ENCODE peak calls at places on chromosome 16, in six cellular contexts. J is esophagus squamous epithelium, I is HCT116, E is trophoblast cell, S is Caco-2, M is right lobe of liver. H is an unnamed sample. For H3K36me3 and H3K27me3, the result is how much of the 10 kb centered on the place peaks cover.

GRCh38 chr16:11682655-11683096 is 14.4 kb downstream of the SNN start:
- DNase-seq in I (no peak), E (peak), J (no peak), M (no peak), S (no peak), H (no peak)

GRCh38 chr16:14111713-14112538 is 40.8 kb downstream of the MRTFB start:
- DNase-seq in I (no peak), J (no peak), E (no peak), M (peak), S (no peak), H (no peak)

GRCh38 chr16:71230122-71230845 is at the start of gene HYDIN:
- DNase-seq in E (peak), I (no peak), M (peak), J (no peak), S (peak), H (peak)

GRCh38 chr16:68526143-68526781 is 12.8 kb upstream of the ZFP90 start:
- DNase-seq in E (no peak), I (no peak), M (no peak), J (no peak), S (no peak), H (no peak)

GRCh38 chr16:17302213-17302612 is 168.5 kb downstream of the XYLT1 start:
- DNase-seq in I (no peak), J (no peak), S (no peak), M (no peak), E (no peak), H (no peak)

GRCh38 chr16:13076878-13077277 is 175.5 kb downstream of the SHISA9 start:
- DNase-seq in I (no peak), E (no peak), S (no peak), M (no peak), J (no peak), H (no peak)

GRCh38 chr16:31386157-31386984 is 6.8 kb upstream of the ITGAD start:
- DNase-seq in J (no peak), S (no peak), I (peak), M (no peak), E (peak), H (peak)

GRCh38 chr16:4513881-4514280 is 24.7 kb downstream of the CDIP1 start:
- DNase-seq in E (no peak), I (no peak), J (no peak), M (no peak), S (no peak), H (peak)

GRCh38 chr16:65002265-65002664 is 119.6 kb downstream of the CDH11 start:
- DNase-seq in E (no peak), I (no peak), J (no peak), S (no peak), M (no peak), H (no peak)

GRCh38 chr16:56357291-56357764 is 68.0 kb downstream of the AMFR start:
- DNase-seq in M (peak), J (no peak), E (no peak), S (no peak), I (no peak), H (peak)

GRCh38 chr16:66953462-66954096 is 7.5 kb upstream of the CES3 start:
- DNase-seq in J (no peak), S (peak), M (no peak), E (no peak), I (no peak), H (no peak)

GRCh38 chr16:73433493-73434307 is 385.8 kb upstream of the ZFHX3 start:
- DNase-seq in E (no peak), J (no peak), M (no peak), S (no peak), I (no peak), H (no peak)

GRCh38 chr16:11349599-11350276 is 4.5 kb downstream of the RMI2 start:
- DNase-seq in J (no peak), S (no peak), M (peak), I (no peak), E (no peak), H (peak)

GRCh38 chr16:73071131-73071940 is 23.4 kb upstream of the ZFHX3 start:
- DNase-seq in I (no peak), E (no peak), J (no peak), S (no peak), M (peak), H (peak)

GRCh38 chr16:11619327-11619851 is 32.7 kb upstream of the LITAF start:
- DNase-seq in E (peak), M (peak), J (no peak), I (no peak), S (no peak), H (no peak)

GRCh38 chr16:24010440-24011089 is 174.8 kb downstream of the PRKCB start:
- DNase-seq in M (peak), E (peak), I (peak), S (peak), J (peak), H (peak)

GRCh38 chr16:64092284-64092683 is 1029.6 kb downstream of the CDH11 start:
- DNase-seq in J (no peak), E (no peak), M (no peak), S (no peak), I (no peak), H (no peak)

GRCh38 chr16:4402439-4403132 is 13.8 kb downstream of the CORO7 start:
- DNase-seq in M (peak), I (peak), E (peak), S (peak), J (no peak), H (peak)

GRCh38 chr16:50265260-50265659 is 1.1 kb upstream of the ADCY7 start:
- DNase-seq in I (peak), M (no peak), S (no peak), J (no peak), E (no peak), H (peak)

GRCh38 chr16:19696961-19697360 is 21.1 kb downstream of the KNOP1 start:
- DNase-seq in E (no peak), M (no peak), S (no peak), I (no peak), J (no peak), H (no peak)

GRCh38 chr16:69329369-69330285 is 761 bp downstream of the PDF start:
- DNase-seq in I (no peak), S (peak), E (no peak), M (peak), J (no peak), H (no peak)

GRCh38 chr16:22070361-22071351 is 21.7 kb upstream of the VWA3A start:
- DNase-seq in E (no peak), S (no peak), M (no peak), J (no peak), I (no peak), H (no peak)

GRCh38 chr16:48687421-48688038 is 77.5 kb upstream of the N4BP1 start:
- DNase-seq in E (peak), M (peak), I (peak), J (no peak), S (peak), H (peak)

GRCh38 chr16:89200850-89201466 is 621 bp upstream of the SLC22A31 start:
- DNase-seq in J (no peak), S (no peak), M (peak), I (no peak), E (no peak), H (peak)

GRCh38 chr16:67653131-67654068 is 6.7 kb downstream of the ACD start:
- DNase-seq in J (no peak), I (no peak), S (peak), M (no peak), E (no peak), H (peak)

GRCh38 chr16:24635900-24636610 is 93.4 kb upstream of the TNRC6A start:
- DNase-seq in J (no peak), M (peak), I (no peak), E (no peak), S (no peak), H (no peak)

GRCh38 chr16:49828545-49829267 is 27.2 kb downstream of the ZNF423 start:
- DNase-seq in M (no peak), J (no peak), E (no peak), I (no peak), S (no peak), H (no peak)

GRCh38 chr16:19379838-19380237 is 37.8 kb upstream of the TMC5 start:
- DNase-seq in I (no peak), S (no peak), M (no peak), J (no peak), E (no peak), H (no peak)

GRCh38 chr16:56101480-56101879 is 89.8 kb upstream of the GNAO1 start:
- DNase-seq in J (no peak), M (no peak), I (no peak), E (no peak), S (no peak), H (no peak)

GRCh38 chr16:11152677-11153321 is 103.2 kb downstream of the SOCS1 start:
- DNase-seq in E (no peak), J (no peak), I (no peak), M (no peak), S (no peak), H (no peak)

GRCh38 chr16:10408824-10409381 is 23.0 kb downstream of the ATF7IP2 start:
- DNase-seq in J (no peak), M (no peak), S (no peak), E (no peak), I (no peak), H (no peak)

GRCh38 chr16:4693956-4694663 is 748 bp downstream of the NUDT16L1 start:
- DNase-seq in M (peak), S (peak), E (no peak), I (no peak), J (no peak), H (peak)

GRCh38 chr16:5504028-5504758 is 406.6 kb upstream of the EEF2KMT start:
- DNase-seq in J (no peak), I (no peak), M (no peak), S (no peak), E (no peak), H (peak)

GRCh38 chr16:3311496-3311895 is 6.2 kb downstream of the ZNF75A start:
- DNase-seq in I (no peak), J (no peak), E (no peak), S (no peak), M (no peak), H (no peak)
- H3K36me3 ChIP-seq in I (under half), J (under half), E (under half), S (under half), M (under half), H (under half)

DNA sequence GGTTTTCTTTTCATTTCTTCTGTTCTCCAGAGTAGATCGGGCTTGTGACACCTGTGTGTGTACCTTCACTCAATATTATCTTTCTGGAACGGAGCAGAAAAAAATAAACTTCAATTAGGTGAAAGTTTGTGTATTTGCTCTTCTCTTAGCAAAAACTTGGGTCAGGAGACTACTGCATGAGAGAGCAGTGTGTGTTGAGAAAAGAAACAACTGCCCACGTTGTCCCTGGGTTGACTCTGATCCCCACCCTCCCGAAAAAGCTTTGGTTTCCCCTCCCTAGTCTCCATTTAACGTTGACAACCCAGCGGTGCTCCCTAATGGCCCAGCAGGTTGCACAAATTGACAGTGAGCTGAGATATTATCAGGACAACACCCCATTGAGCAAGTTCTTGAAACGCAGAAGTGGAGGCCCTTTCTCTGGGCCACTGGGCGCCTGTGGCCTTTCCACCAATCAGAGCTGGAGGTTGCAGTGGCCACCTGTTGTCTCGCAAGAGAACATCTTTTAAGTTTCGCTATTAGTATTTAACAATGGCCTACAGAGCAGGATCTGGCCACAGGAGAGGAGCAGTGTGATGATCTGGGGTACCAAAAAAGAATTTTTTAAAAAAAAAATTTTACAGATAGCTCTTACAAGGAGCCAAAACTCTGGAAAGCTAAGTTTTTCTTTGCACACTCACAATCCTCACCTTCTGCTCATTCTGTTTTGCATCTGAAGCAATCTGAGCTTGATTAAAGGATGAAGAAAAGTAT is 1.5 kb upstream of the TOX3 start:
- DNase-seq in E (no peak), M (no peak), I (no peak), S (no peak), J (no peak), H (peak)
- H3K4me3 ChIP-seq in E (no peak), M (no peak), I (no peak), S (no peak), J (no peak), H (no peak)

GRCh38 chr16:87595712-87596111 is 6.6 kb upstream of the JPH3 start:
- DNase-seq in S (no peak), J (no peak), E (no peak), I (no peak), M (no peak), H (no peak)

GRCh38 chr16:87601322-87602004 is 845 bp upstream of the JPH3 start:
- DNase-seq in M (no peak), J (no peak), S (no peak), E (no peak), I (no peak), H (peak)

GRCh38 chr16:87600246-87600645 is 2.1 kb upstream of the JPH3 start:
- DNase-seq in M (no peak), S (no peak), I (no peak), E (no peak), J (no peak), H (no peak)

GRCh38 chr16:87597324-87597830 is 4.9 kb upstream of the JPH3 start:
- DNase-seq in I (no peak), M (no peak), S (no peak), J (no peak), E (no peak), H (no peak)

DNA sequence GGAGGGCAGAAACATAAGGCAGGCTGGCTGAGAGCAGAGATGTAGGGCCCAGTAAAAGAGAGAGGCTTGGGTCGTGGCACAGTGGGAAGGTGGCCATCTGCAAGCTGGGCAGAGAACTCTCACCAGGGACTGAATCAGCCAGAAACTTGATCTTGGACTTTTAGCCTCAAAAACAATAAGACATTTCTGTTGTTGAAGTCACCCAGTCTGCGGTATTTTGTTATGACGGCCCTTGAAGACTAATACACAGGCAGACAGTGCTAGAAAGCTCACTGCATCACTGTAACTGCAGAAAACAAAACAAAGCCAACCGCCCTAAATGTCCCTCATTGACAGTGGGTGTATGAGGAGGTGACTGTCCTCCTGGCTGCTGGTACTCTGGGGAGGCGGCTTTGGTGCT is 3.9 kb upstream of the JPH3 start:
- DNase-seq in E (no peak), S (no peak), I (no peak), M (no peak), J (no peak), H (no peak)
- H3K27me3 ChIP-seq in E (under half), S (under half), I (half or more), M (under half), J (under half), H (under half)

DNA sequence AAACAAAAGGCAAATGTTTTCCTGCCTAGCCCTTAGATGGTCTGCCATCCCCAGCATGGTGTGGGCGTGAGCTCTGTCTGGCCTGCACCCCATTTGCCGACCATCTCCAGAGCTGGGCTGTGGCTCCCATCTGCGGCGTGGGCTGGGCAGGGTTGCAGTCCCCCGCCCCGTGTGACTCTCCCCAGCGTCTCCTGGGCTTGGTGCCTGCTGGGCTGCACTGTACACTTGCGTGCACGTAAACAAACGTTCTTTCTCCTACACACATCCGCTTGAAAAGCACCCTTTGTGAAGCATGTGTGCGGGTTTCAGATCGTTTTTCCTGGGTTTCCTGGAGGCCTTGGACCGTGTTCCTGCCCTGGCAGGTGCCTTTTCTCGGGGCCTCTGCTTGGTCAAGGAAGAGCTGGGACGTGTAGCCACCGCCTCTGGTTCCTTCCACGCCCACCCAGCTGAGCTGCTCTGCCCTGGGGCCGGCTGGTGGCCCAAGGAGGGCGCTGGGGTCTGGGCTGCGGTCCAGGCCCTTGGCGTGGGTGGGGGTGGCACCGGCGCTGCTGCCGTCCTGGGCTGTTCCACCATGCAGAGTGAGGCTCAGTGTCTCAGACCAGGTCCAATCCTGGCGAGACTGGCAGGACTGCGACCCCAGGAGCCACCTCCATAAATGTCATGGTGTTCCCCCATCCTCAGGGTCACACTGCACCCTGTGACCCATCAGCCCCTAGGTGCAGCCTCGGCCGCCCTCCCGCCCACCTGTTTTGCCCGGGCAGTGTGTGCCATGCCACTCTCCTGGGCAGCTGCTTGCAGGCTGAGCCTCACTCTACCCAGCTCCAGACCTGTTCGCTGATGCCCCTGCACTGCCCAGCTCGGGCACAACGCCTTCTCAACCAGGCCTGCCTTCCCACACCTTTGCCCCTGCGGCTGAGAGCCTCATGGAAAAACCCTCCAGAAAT is 9.9 kb upstream of the BAIAP3 start:
- DNase-seq in I (no peak), S (no peak), E (no peak), M (no peak), J (no peak), H (no peak)
- H3K36me3 ChIP-seq in I (under half), S (under half), E (half or more), M (under half), J (under half), H (under half)

GRCh38 chr16:87919681-87919994 is 16.7 kb downstream of the CA5A start:
- DNase-seq in E (no peak), I (no peak), M (no peak), S (no peak), J (no peak), H (no peak)

GRCh38 chr16:87918866-87919680 is 17.3 kb downstream of the CA5A start:
- DNase-seq in J (no peak), E (no peak), M (peak), I (no peak), S (no peak), H (no peak)

GRCh38 chr16:87921236-87921773 is 15.0 kb downstream of the CA5A start:
- DNase-seq in S (no peak), J (no peak), M (no peak), I (peak), E (no peak), H (no peak)

GRCh38 chr16:87917503-87917902 is 18.8 kb downstream of the CA5A start:
- DNase-seq in J (no peak), I (no peak), M (no peak), S (no peak), E (no peak), H (no peak)

GRCh38 chr16:87918314-87918713 is 18.0 kb downstream of the CA5A start:
- DNase-seq in J (no peak), S (no peak), M (no peak), I (no peak), E (no peak), H (no peak)
- H3K4me3 ChIP-seq in J (no peak), S (no peak), M (no peak), I (no peak), E (no peak), H (no peak)

GRCh38 chr16:85696761-85697160 is 8.0 kb upstream of the GINS2 start:
- DNase-seq in J (no peak), M (no peak), I (no peak), E (no peak), S (no peak), H (no peak)
- H3K27me3 ChIP-seq in J (under half), M (under half), I (under half), E (under half), S (under half), H (under half)

GRCh38 chr16:85636234-85636812 is 23.2 kb downstream of the GSE1 start:
- DNase-seq in E (no peak), I (no peak), S (no peak), J (no peak), M (no peak), H (no peak)

GRCh38 chr16:85635545-85636140 is 22.5 kb downstream of the GSE1 start:
- DNase-seq in S (no peak), E (no peak), J (no peak), M (no peak), I (no peak), H (no peak)

GRCh38 chr16:85637808-85638186 is 24.7 kb downstream of the GSE1 start:
- DNase-seq in M (no peak), E (no peak), J (no peak), S (no peak), I (no peak), H (no peak)

GRCh38 chr16:85638248-85638647 is 25.1 kb downstream of the GSE1 start:
- DNase-seq in E (no peak), J (no peak), M (no peak), S (no peak), I (no peak), H (no peak)

DNA sequence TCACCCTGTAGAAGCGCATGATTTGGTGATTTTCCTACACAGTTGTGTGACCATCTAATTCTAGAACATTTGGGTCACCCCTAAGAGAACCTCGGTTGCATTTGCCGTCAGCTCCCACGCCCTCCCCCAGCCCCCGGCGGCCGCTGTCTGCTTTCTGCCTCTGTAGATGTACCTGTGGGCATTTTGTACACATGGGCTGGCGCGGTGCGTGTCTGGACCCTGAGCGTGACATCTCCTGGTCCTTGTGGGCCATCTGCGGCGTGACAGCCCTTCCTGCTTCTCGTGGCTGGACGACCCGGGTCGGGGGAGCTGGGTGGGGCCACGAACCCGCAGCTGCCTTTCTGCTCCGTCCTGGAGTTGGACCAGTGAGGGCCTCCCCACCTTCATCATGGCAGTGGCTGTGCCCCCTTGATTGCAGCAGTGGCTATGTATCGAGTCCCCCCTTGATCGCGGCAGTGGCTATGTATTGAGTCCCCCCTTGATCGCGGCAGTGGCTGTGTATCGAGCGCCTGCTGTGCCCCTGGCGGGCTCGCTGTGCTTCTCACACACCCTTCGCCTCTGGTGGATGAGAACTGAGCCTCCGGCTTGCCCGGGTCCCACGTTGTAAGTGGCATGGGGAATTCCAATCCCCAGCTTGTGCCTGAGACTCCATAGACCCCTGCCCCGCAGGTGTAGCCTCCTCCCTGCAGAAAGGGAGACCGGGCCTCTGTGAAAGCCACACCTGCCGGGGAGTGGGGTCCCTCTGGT is 24.1 kb downstream of the GSE1 start:
- DNase-seq in I (no peak), E (no peak), J (no peak), M (no peak), S (no peak), H (no peak)
- H3K36me3 ChIP-seq in I (under half), E (under half), J (under half), M (under half), S (under half), H (under half)

H was measured in H7.